ENCODE peak calls at places on chromosomes 7 and 10, in nine cellular contexts. B is kidney, M is PC-9, I is GM20000, J is mesothelial cell of epicardium, L is heart left ventricle, O is Calu3, V is gastrocnemius medialis, C is cardiac muscle cell. R is an unnamed sample.

GRCh38 chr10:53601260-53601875 is 828.8 kb upstream of the MBL2 start:
- DNase-seq in B (no peak), M (no peak), I (peak), J (no peak), L (no peak), O (no peak), V (no peak), C (peak), R (no peak)

GRCh38 chr10:30974773-30975386 is 56.8 kb downstream of the ZNF438 start:
- DNase-seq in B (no peak), M (no peak), I (no peak), J (no peak), L (no peak), O (no peak), V (no peak), C (peak), R (no peak)

GRCh38 chr10:68406111-68406814 is 814 bp downstream of the RUFY2 start:
- DNase-seq in B (no peak), M (peak), I (peak), J (peak), L (peak), O (peak), V (peak), C (peak), R (peak)

GRCh38 chr7:65307651-65308299 is 65.9 kb upstream of the ZNF92 start:
- DNase-seq in B (no peak), M (peak), I (peak), J (peak), L (peak), O (peak), V (no peak), C (peak), R (peak)

GRCh38 chr7:135519871-135520270 is 10.0 kb upstream of the CNOT4 start:
- DNase-seq in B (no peak), M (no peak), I (no peak), J (no peak), L (no peak), O (no peak), V (no peak), C (no peak), R (no peak)

GRCh38 chr7:45456747-45457146 is 117.4 kb upstream of the ADCY1 start:
- DNase-seq in B (no peak), M (no peak), I (no peak), J (no peak), L (no peak), O (no peak), V (no peak), C (peak), R (no peak)

GRCh38 chr7:99624487-99624886 is 7.7 kb downstream of the ZSCAN25 start:
- DNase-seq in B (no peak), M (no peak), I (no peak), J (no peak), L (no peak), O (no peak), V (no peak), C (no peak), R (peak)

GRCh38 chr10:29635711-29636144 is 957 bp upstream of the SVIL start:
- DNase-seq in B (no peak), M (no peak), I (no peak), J (no peak), L (no peak), O (peak), V (no peak), C (peak), R (no peak)

GRCh38 chr10:52578871-52579405 is 193.6 kb downstream of the MBL2 start:
- DNase-seq in B (no peak), M (no peak), I (no peak), J (no peak), L (no peak), O (peak), V (no peak), C (peak), R (no peak)

GRCh38 chr7:137879357-137880158 is 32.8 kb upstream of the DGKI start:
- DNase-seq in B (no peak), M (no peak), I (peak), J (no peak), L (no peak), O (no peak), V (no peak), C (peak), R (no peak)

GRCh38 chr7:90931996-90932912 is 332.0 kb upstream of the FZD1 start:
- DNase-seq in B (no peak), M (no peak), I (peak), J (no peak), L (no peak), O (no peak), V (peak), C (peak), R (no peak)

GRCh38 chr10:43262902-43263466 is 3.9 kb downstream of the RASGEF1A start:
- DNase-seq in B (peak), M (no peak), I (no peak), J (no peak), L (no peak), O (no peak), V (no peak), C (no peak), R (no peak)

GRCh38 chr10:127492607-127493250 is 56.4 kb upstream of the NPS start:
- DNase-seq in B (no peak), M (no peak), I (no peak), J (no peak), L (no peak), O (peak), V (no peak), C (no peak), R (no peak)

GRCh38 chr10:11414314-11415038 is 197.0 kb downstream of the USP6NL start:
- DNase-seq in B (no peak), M (no peak), I (no peak), J (no peak), L (no peak), O (no peak), V (no peak), C (no peak), R (no peak)

GRCh38 chr10:97553575-97554100 is 18.9 kb upstream of the ANKRD2 start:
- DNase-seq in B (no peak), M (peak), I (peak), J (no peak), L (peak), O (peak), V (peak), C (peak), R (no peak)

GRCh38 chr10:6621536-6621935 is 41.5 kb upstream of the PRKCQ start:
- DNase-seq in B (no peak), M (no peak), I (no peak), J (no peak), L (no peak), O (no peak), V (no peak), C (peak), R (no peak)

GRCh38 chr7:135802697-135803096 is 54.1 kb upstream of the FAM180A start:
- DNase-seq in B (no peak), M (no peak), I (no peak), J (no peak), L (no peak), O (no peak), V (no peak), C (peak), R (no peak)

GRCh38 chr10:122089343-122090015 is 100.5 kb downstream of the TACC2 start:
- DNase-seq in B (no peak), M (peak), I (no peak), J (no peak), L (no peak), O (no peak), V (no peak), C (no peak), R (no peak)

GRCh38 chr10:121558246-121558645 is 40.0 kb downstream of the FGFR2 start:
- DNase-seq in B (no peak), M (no peak), I (no peak), J (no peak), L (no peak), O (no peak), V (no peak), C (no peak), R (no peak)

GRCh38 chr7:97145068-97145467 is 27.6 kb downstream of the SDHAF3 start:
- DNase-seq in B (no peak), M (no peak), I (no peak), J (no peak), L (no peak), O (no peak), V (no peak), C (peak), R (no peak)

GRCh38 chr10:103980246-103980906 is 13.4 kb downstream of the SLK start:
- DNase-seq in B (no peak), M (no peak), I (no peak), J (no peak), L (no peak), O (no peak), V (no peak), C (no peak), R (no peak)

GRCh38 chr7:101094791-101095375 is 9.6 kb downstream of the TRIM56 start:
- DNase-seq in B (no peak), M (peak), I (peak), J (no peak), L (peak), O (peak), V (peak), C (peak), R (no peak)

GRCh38 chr10:73076361-73077183 is 20.1 kb downstream of the P4HA1 start:
- DNase-seq in B (no peak), M (no peak), I (no peak), J (no peak), L (peak), O (no peak), V (peak), C (peak), R (no peak)

GRCh38 chr10:131899695-131900349 is 986 bp upstream of the PPP2R2D start:
- DNase-seq in B (peak), M (no peak), I (no peak), J (no peak), L (no peak), O (peak), V (no peak), C (no peak), R (no peak)

GRCh38 chr7:155298288-155298833 is 683 bp downstream of the INSIG1 start:
- DNase-seq in B (no peak), M (peak), I (no peak), J (no peak), L (no peak), O (no peak), V (no peak), C (no peak), R (no peak)

GRCh38 chr7:103564416-103564815 is 118.4 kb upstream of the SLC26A5 start:
- DNase-seq in B (no peak), M (no peak), I (no peak), J (no peak), L (no peak), O (no peak), V (no peak), C (no peak), R (no peak)

GRCh38 chr7:66631471-66631870 is 2.8 kb downstream of the KCTD7 start:
- DNase-seq in B (no peak), M (no peak), I (no peak), J (no peak), L (no peak), O (no peak), V (no peak), C (peak), R (no peak)

GRCh38 chr7:26399309-26399610 is 107.6 kb downstream of the SNX10 start:
- DNase-seq in B (peak), M (no peak), I (no peak), J (no peak), L (peak), O (peak), V (no peak), C (no peak), R (no peak)

GRCh38 chr10:118635674-118636402 is 40.4 kb upstream of the PRLHR start:
- DNase-seq in B (no peak), M (no peak), I (no peak), J (no peak), L (no peak), O (no peak), V (no peak), C (no peak), R (no peak)

GRCh38 chr7:132584796-132585494 is 8.7 kb upstream of the PLXNA4 start:
- DNase-seq in B (no peak), M (no peak), I (no peak), J (no peak), L (no peak), O (no peak), V (no peak), C (no peak), R (no peak)

GRCh38 chr7:17939111-17939669 is 1.1 kb downstream of the SNX13 start:
- DNase-seq in B (no peak), M (peak), I (no peak), J (no peak), L (no peak), O (no peak), V (no peak), C (peak), R (no peak)

GRCh38 chr7:85890244-85890811 is 703.5 kb upstream of the SEMA3D start:
- DNase-seq in B (no peak), M (no peak), I (peak), J (no peak), L (no peak), O (no peak), V (no peak), C (peak), R (no peak)

GRCh38 chr7:128912281-128912680 is 1.8 kb upstream of the KCP start:
- DNase-seq in B (no peak), M (no peak), I (no peak), J (no peak), L (no peak), O (no peak), V (no peak), C (no peak), R (no peak)

GRCh38 chr10:98259606-98260319 is 8.2 kb downstream of the LOXL4 start:
- DNase-seq in B (no peak), M (no peak), I (peak), J (no peak), L (no peak), O (no peak), V (peak), C (no peak), R (peak)

GRCh38 chr7:137363683-137364082 is 20.1 kb upstream of the PTN start:
- DNase-seq in B (no peak), M (no peak), I (no peak), J (no peak), L (no peak), O (no peak), V (no peak), C (no peak), R (no peak)

GRCh38 chr7:98282727-98283126 is 1.2 kb downstream of the BRI3 start:
- DNase-seq in B (no peak), M (no peak), I (no peak), J (no peak), L (no peak), O (no peak), V (no peak), C (no peak), R (no peak)

GRCh38 chr7:105581066-105581811 is at the start of gene EFCAB10:
- DNase-seq in B (peak), M (peak), I (peak), J (peak), L (peak), O (peak), V (no peak), C (peak), R (peak)

GRCh38 chr10:78025685-78026364 is 3.5 kb downstream of the POLR3A start:
- DNase-seq in B (no peak), M (no peak), I (no peak), J (no peak), L (no peak), O (no peak), V (no peak), C (no peak), R (no peak)

GRCh38 chr10:78035025-78035424 is 1.4 kb downstream of the RPS24 start:
- DNase-seq in B (no peak), M (no peak), I (no peak), J (no peak), L (no peak), O (no peak), V (no peak), C (no peak), R (no peak)

GRCh38 chr10:78033623-78034470 is at the start of gene RPS24:
- DNase-seq in B (peak), M (peak), I (peak), J (peak), L (peak), O (peak), V (peak), C (peak), R (peak)

GRCh38 chr10:78028438-78029293 is 649 bp downstream of the POLR3A start:
- DNase-seq in B (no peak), M (no peak), I (peak), J (no peak), L (no peak), O (no peak), V (no peak), C (peak), R (no peak)

GRCh38 chr10:78029294-78030226 is at the start of gene POLR3A:
- DNase-seq in B (peak), M (peak), I (peak), J (peak), L (peak), O (peak), V (peak), C (peak), R (peak)
- TF ChIP-seq CTCF in B (peak), M (peak), I (peak), J (peak), L (peak), O (peak), V (peak), C (peak), R (peak)

DNA sequence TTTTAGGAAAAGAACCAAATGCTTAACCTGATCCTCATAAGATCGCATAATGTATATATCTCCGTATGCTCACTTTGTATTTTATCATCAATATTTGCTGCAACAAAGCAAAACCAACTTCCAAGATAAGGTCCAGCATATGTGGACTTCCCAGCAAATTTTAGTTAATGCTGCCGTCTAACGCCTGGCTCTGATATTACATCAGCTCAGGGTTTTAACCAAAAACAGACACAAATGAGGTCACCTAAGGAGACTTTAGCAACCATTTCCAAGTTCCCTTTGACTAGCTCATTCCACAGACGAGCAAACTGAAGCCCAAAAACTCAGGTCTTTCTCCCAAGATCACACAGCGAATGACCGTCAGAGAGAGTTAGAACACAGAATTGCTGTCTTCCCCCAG is 59.4 kb upstream of the UCN3 start:
- DNase-seq in B (no peak), M (no peak), I (no peak), J (no peak), L (no peak), O (no peak), V (no peak), C (peak), R (no peak)
- TF ChIP-seq CTCF in B (no peak), M (no peak), I (no peak), J (no peak), L (peak), O (no peak), V (no peak), C (peak), R (no peak)

GRCh38 chr7:22586806-22587180 is 86.8 kb upstream of the STEAP1B start:
- DNase-seq in B (no peak), M (no peak), I (no peak), J (no peak), L (no peak), O (peak), V (no peak), C (peak), R (no peak)
- TF ChIP-seq CTCF in B (peak), M (peak), I (no peak), J (no peak), L (peak), O (peak), V (peak), C (peak), R (peak)

DNA sequence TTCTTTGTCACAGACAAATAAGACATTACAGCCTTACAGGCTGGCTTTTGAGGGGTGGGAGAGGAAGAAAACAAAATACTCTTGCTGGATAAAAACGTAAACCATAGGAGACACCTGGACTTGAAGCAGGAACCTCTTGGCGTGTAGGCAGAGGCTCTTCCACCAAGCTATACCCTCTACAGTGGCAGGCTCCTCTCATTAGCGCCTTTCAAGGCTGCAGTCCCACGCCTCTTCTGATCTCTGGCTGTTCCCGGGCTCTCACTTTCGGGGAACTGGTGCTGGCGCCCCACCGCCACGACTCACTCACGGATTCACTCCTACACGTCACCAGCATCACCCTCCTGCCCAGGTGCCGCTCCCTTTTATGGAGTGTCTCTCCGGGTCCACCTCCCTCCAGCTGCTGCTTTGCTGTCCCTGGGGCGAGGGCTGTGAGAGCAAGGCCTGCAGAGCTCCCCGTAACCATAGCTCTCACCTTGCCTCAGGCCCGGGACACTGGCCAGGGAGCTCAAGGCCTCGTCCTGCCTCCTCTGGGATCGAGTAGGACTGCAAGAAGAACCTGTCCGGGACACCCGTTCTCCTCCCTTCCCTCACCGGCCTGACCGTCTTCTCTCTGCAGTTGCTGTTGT is 62.6 kb downstream of the ZNF777 start:
- DNase-seq in B (no peak), M (no peak), I (no peak), J (no peak), L (no peak), O (no peak), V (no peak), C (no peak), R (no peak)
- TF ChIP-seq CTCF in B (no peak), M (no peak), I (no peak), J (no peak), L (no peak), O (no peak), V (no peak), C (no peak), R (no peak)

GRCh38 chr7:150448789-150449147 is 1.7 kb upstream of the GIMAP8 start:
- DNase-seq in B (peak), M (peak), I (peak), J (peak), L (peak), O (peak), V (peak), C (peak), R (peak)
- TF ChIP-seq CTCF in B (peak), M (peak), I (peak), J (peak), L (peak), O (peak), V (peak), C (peak), R (peak)

GRCh38 chr7:19744075-19744474 is 29.3 kb downstream of the TMEM196 start:
- DNase-seq in B (no peak), M (no peak), I (no peak), J (no peak), L (no peak), O (no peak), V (no peak), C (no peak), R (no peak)

GRCh38 chr7:19749658-19750057 is 23.8 kb downstream of the TMEM196 start:
- DNase-seq in B (no peak), M (peak), I (no peak), J (no peak), L (no peak), O (peak), V (no peak), C (peak), R (no peak)

GRCh38 chr7:19752045-19752444 is 21.4 kb downstream of the TMEM196 start:
- DNase-seq in B (no peak), M (no peak), I (no peak), J (no peak), L (no peak), O (no peak), V (no peak), C (peak), R (no peak)

GRCh38 chr7:19747740-19748339 is 25.6 kb downstream of the TMEM196 start:
- DNase-seq in B (no peak), M (no peak), I (peak), J (no peak), L (no peak), O (peak), V (no peak), C (peak), R (no peak)
- TF ChIP-seq CTCF in B (peak), M (peak), I (peak), J (peak), L (peak), O (peak), V (no peak), C (peak), R (peak)